ENCODE peak calls at places on chromosomes 11 and 22, in seven cellular contexts. T is BE2C, B is GM23248, U is mesenchymal stem cell, Z is Panc1, V is K562, Y is adipocyte. M is an unnamed sample.

GRCh38 chr11:80519591-80520258 is 1078.9 kb upstream of the TENM4 start:
- DNase-seq in Z (no peak), U (no peak), T (no peak), Y (no peak), B (no peak), V (no peak), M (no peak)

GRCh38 chr22:44909241-44909640 is 100.6 kb downstream of the PHF21B start:
- DNase-seq in T (no peak), Y (no peak), U (no peak), V (no peak), Z (no peak), B (no peak), M (no peak)

GRCh38 chr11:20021212-20021611 is 139.1 kb downstream of the DBX1 start:
- DNase-seq in U (no peak), Y (no peak), T (no peak), B (no peak), Z (no peak), V (no peak), M (no peak)

GRCh38 chr11:72629266-72629665 is 45.0 kb downstream of the PDE2A start:
- DNase-seq in Z (no peak), B (peak; percentile 25), T (peak; percentile 89), V (no peak), Y (no peak), U (peak; percentile 35), M (no peak)

GRCh38 chr22:46373838-46374662 is 38.5 kb downstream of the TRMU start:
- DNase-seq in Y (no peak), V (no peak), Z (no peak), U (no peak), T (no peak), B (no peak), M (no peak)

GRCh38 chr11:117607449-117607848 is 189.6 kb downstream of the DSCAML1 start:
- DNase-seq in V (no peak), B (no peak), Y (no peak), U (no peak), Z (no peak), T (peak; percentile 35), M (no peak)

GRCh38 chr11:128236506-128237498 is 350.6 kb downstream of the ETS1 start:
- DNase-seq in B (no peak), T (no peak), V (no peak), U (no peak), Y (no peak), Z (no peak), M (no peak)

GRCh38 chr11:119745776-119746535 is 17.0 kb upstream of the NECTIN1 start:
- DNase-seq in B (no peak), Y (no peak), T (no peak), U (no peak), V (no peak), Z (no peak), M (no peak)

GRCh38 chr11:71252782-71253730 is 679 bp upstream of the SHANK2 start:
- DNase-seq in U (peak; percentile 94), Y (peak; percentile 53), T (no peak), B (peak; percentile 77), Z (no peak), V (no peak), M (no peak)

GRCh38 chr22:45225732-45226560 is 14.7 kb downstream of the KIAA0930 start:
- DNase-seq in Y (peak; percentile 69), V (no peak), Z (no peak), U (peak; percentile 75), T (no peak), B (peak; percentile 72), M (peak; percentile 74)

GRCh38 chr11:58626915-58627483 is 4.5 kb downstream of the CNTF start:
- DNase-seq in V (no peak), Z (no peak), B (no peak), U (peak; percentile 17), T (no peak), Y (no peak), M (no peak)

GRCh38 chr11:86983071-86983488 is 27.9 kb upstream of the FZD4 start:
- DNase-seq in B (no peak), U (no peak), V (no peak), T (no peak), Y (no peak), Z (no peak), M (no peak)

GRCh38 chr11:73184953-73185671 is 33.0 kb upstream of the P2RY2 start:
- DNase-seq in T (peak; percentile 83), B (peak; percentile 88), Z (peak; percentile 56), V (peak; percentile 58), U (peak; percentile 61), Y (peak; percentile 83), M (peak; percentile 83)

GRCh38 chr11:112613051-112613972 is 347.9 kb upstream of the NCAM1 start:
- DNase-seq in U (peak; percentile 9), T (peak; percentile 66), V (no peak), Z (no peak), Y (peak; percentile 5), B (peak; percentile 77), M (no peak)

GRCh38 chr11:115745545-115746265 is 241.5 kb upstream of the CADM1 start:
- DNase-seq in Y (no peak), B (no peak), U (no peak), V (no peak), Z (no peak), T (peak; percentile 94), M (no peak)

GRCh38 chr11:35953081-35953480 is 9.2 kb downstream of the LDLRAD3 start:
- DNase-seq in U (no peak), Z (no peak), Y (no peak), B (no peak), T (peak; percentile 45), V (no peak), M (no peak)

GRCh38 chr22:30226192-30226832 is 20.2 kb downstream of the LIF start:
- DNase-seq in T (no peak), B (no peak), Y (no peak), U (peak; percentile 71), Z (no peak), V (no peak), M (no peak)

GRCh38 chr22:30223303-30223702 is 23.3 kb downstream of the LIF start:
- DNase-seq in Y (no peak), U (no peak), V (no peak), B (no peak), Z (no peak), T (no peak), M (no peak)

GRCh38 chr22:30227438-30228228 is 18.9 kb downstream of the LIF start:
- DNase-seq in Z (no peak), U (no peak), Y (no peak), T (no peak), V (no peak), B (no peak), M (no peak)

GRCh38 chr22:30224161-30224857 is 22.2 kb downstream of the LIF start:
- DNase-seq in V (no peak), Z (no peak), T (no peak), U (peak; percentile 92), B (peak; percentile 75), Y (peak; percentile 74), M (no peak)

GRCh38 chr22:30225220-30225922 is 21.2 kb downstream of the LIF start:
- DNase-seq in T (no peak), Z (no peak), U (no peak), V (no peak), B (no peak), Y (no peak), M (no peak)
- H3K4me1 ChIP-seq in T (no peaks in the 10 kb centered on the region), Z (peaks cover 49% of the 10 kb centered on the region), U (peaks cover 25% of the 10 kb centered on the region), V (no peaks in the 10 kb centered on the region), B (no peaks in the 10 kb centered on the region), Y (no peaks in the 10 kb centered on the region), M (no peaks in the 10 kb centered on the region)

GRCh38 chr11:50078001-50078400 is 45.3 kb downstream of the OR4C45 start:
- DNase-seq in Y (no peak), U (no peak), V (no peak), T (no peak), B (no peak), Z (no peak), M (no peak)
- H3K9me3 ChIP-seq in Y (no peaks in the 10 kb centered on the region), U (peaks cover 6% of the 10 kb centered on the region), V (no peaks in the 10 kb centered on the region), T (no peaks in the 10 kb centered on the region), B (no peaks in the 10 kb centered on the region), Z (no peaks in the 10 kb centered on the region), M (no peaks in the 10 kb centered on the region)

DNA sequence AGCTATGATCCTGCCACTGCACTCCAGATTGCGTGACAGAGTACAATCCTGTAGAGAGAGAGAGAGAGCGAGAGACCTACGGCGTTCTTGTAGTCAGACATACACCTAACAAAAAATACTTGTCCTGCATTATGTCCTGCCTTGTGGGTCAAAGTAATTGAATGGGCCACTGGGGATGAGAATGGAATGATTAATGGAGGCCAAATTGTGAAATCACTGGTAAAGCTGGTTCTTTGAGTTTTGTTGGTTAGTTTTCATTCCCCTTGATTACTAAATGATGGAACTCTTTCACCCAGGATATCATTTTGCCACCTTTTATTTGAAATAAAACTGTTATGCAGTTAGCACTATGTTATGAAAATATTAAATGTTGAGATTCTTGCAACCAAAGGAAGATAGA is 18.7 kb downstream of the GAS2 start:
- DNase-seq in U (no peak), V (no peak), Z (no peak), T (no peak), B (no peak), Y (no peak), M (no peak)
- H3K36me3 ChIP-seq in U (no peaks in the 10 kb centered on the region), V (no peaks in the 10 kb centered on the region), Z (no peaks in the 10 kb centered on the region), T (no peaks in the 10 kb centered on the region), B (no peaks in the 10 kb centered on the region), Y (no peaks in the 10 kb centered on the region), M (no peaks in the 10 kb centered on the region)

GRCh38 chr22:41915783-41916493 is 1.1 kb upstream of the SHISA8 start:
- DNase-seq in V (no peak), U (no peak), B (no peak), Z (no peak), Y (no peak), T (no peak), M (no peak)

GRCh38 chr22:41916745-41917358 is 2.0 kb upstream of the SHISA8 start:
- DNase-seq in V (no peak), T (no peak), U (no peak), B (no peak), Y (no peak), Z (no peak), M (no peak)

GRCh38 chr22:41917375-41917905 is 2.6 kb upstream of the SHISA8 start:
- DNase-seq in B (no peak), U (no peak), Z (no peak), V (no peak), Y (no peak), T (no peak), M (no peak)

GRCh38 chr22:41919357-41920224 is 4.7 kb upstream of the SHISA8 start:
- DNase-seq in B (peak; percentile 62), Y (peak; percentile 35), T (peak; percentile 65), Z (no peak), V (peak; percentile 68), U (peak; percentile 50), M (peak; percentile 87)

DNA sequence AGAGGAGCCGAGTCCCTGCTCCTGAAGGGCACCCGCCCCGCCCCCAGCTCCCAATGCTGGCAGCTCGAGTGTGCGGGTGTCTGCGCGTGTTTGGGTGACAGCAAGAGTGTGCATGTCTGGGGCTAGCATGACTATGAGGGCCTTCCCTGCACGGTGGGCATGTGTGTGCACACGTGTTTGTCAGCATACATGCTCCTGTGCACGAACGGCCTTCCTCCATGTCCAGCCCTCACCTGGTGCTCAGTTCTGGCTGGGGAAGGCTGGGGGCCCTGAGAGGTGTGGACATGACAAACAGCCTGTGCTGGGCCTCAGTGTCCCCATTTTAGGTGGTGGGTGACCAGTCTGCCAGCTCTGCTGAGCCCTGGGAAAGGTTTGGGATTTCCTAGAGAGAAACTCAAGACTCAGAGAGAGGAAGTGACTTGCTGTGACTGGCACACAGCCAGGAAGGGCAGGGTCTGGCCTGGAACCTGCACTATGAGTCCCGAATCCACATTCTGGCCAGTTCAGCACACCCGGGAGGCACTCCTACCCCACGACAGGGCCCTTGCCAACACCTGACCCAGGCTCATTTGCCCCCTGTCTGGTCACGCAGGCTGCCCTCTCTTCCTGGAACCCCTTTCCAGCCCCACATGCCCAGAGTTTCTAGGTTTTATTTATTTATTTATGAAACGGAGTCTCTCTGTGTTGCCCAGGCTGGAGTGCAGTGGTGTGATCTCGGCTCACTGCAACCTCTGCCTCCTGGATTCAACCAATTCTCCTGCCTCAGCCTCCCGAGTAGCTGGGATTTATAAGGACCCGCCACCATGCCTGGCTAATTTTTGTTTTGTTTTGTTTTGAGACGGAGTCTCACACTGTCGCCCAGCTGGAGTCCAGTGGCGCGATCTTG is 3.3 kb upstream of the SHISA8 start:
- DNase-seq in B (peak; percentile 37), Z (no peak), V (no peak), U (peak; percentile 52), T (peak; percentile 64), Y (no peak), M (peak; percentile 86)
- H3K4me1 ChIP-seq in B (no peaks in the 10 kb centered on the region), Z (no peaks in the 10 kb centered on the region), V (peaks cover 6% of the 10 kb centered on the region), U (peaks cover 41% of the 10 kb centered on the region), T (no peaks in the 10 kb centered on the region), Y (peaks cover 5% of the 10 kb centered on the region), M (no peaks in the 10 kb centered on the region)